ENCODE peak calls at places on chromosomes 3 and 15, in seven cellular contexts. M is Calu3, Y is psoas muscle, L is kidney, Z is left lung, C is cardiac fibroblast, F is neural crest cell. K is an unnamed sample.

GRCh38 chr15:59492389-59493377 is 54.7 kb downstream of the FAM81A start:
- DNase-seq in L (no peak), F (peak; percentile 50), M (peak; percentile 70), C (peak; percentile 83), Y (peak; percentile 64), Z (peak; percentile 48), K (peak; percentile 84)

GRCh38 chr3:14144423-14145075 is 19.7 kb downstream of the TMEM43 start:
- DNase-seq in Z (peak; percentile 80), C (peak; percentile 99), Y (no peak), M (peak; percentile 74), F (no peak), L (peak; percentile 80), K (peak; percentile 97)

GRCh38 chr3:130779031-130779430 is 32.4 kb upstream of the PIK3R4 start:
- DNase-seq in L (no peak), C (no peak), M (no peak), F (no peak), Y (no peak), Z (no peak), K (no peak)

GRCh38 chr3:32570426-32571191 is at the start of gene DYNC1LI1:
- DNase-seq in Z (peak; percentile 96), L (peak; percentile 98), C (peak; percentile 92), M (peak; percentile 95), Y (peak; percentile 98), F (peak; percentile 96), K (peak; percentile 89)

GRCh38 chr3:18772699-18773305 is 347.7 kb upstream of the SATB1 start:
- DNase-seq in L (no peak), M (no peak), Z (no peak), Y (no peak), C (no peak), F (no peak), K (no peak)

GRCh38 chr15:89361451-89362202 is 27.0 kb upstream of the POLG start:
- DNase-seq in F (peak; percentile 80), C (peak; percentile 62), M (peak; percentile 85), Z (peak; percentile 64), Y (peak; percentile 80), L (peak; percentile 89), K (peak; percentile 42)

GRCh38 chr15:67190813-67191212 is 63.6 kb downstream of the AAGAB start:
- DNase-seq in M (no peak), Y (peak; percentile 46), L (no peak), F (no peak), C (no peak), Z (no peak), K (no peak)

GRCh38 chr15:85316244-85316934 is 64.0 kb upstream of the AKAP13 start:
- DNase-seq in C (peak; percentile 28), M (no peak), Y (no peak), Z (no peak), F (no peak), L (no peak), K (peak; percentile 67)

GRCh38 chr3:3066910-3067309 is 43.3 kb downstream of the IL5RA start:
- DNase-seq in L (no peak), M (no peak), Y (no peak), F (no peak), C (no peak), Z (no peak), K (no peak)

GRCh38 chr3:72134989-72135451 is 350.1 kb upstream of the PROK2 start:
- DNase-seq in C (no peak), L (no peak), F (no peak), Z (no peak), M (no peak), Y (no peak), K (no peak)

GRCh38 chr3:46489875-46490274 is 7.9 kb upstream of the RTP3 start:
- DNase-seq in Y (no peak), F (no peak), Z (no peak), M (no peak), L (no peak), C (peak; percentile 79), K (peak; percentile 50)

GRCh38 chr15:73026496-73027054 is 25.7 kb upstream of the NEO1 start:
- DNase-seq in F (no peak), Z (no peak), C (no peak), L (no peak), M (no peak), Y (no peak), K (no peak)

GRCh38 chr3:171415070-171415469 is 45.1 kb downstream of the TNIK start:
- DNase-seq in M (no peak), L (no peak), Y (no peak), F (no peak), C (peak; percentile 77), Z (no peak), K (no peak)

GRCh38 chr3:197417451-197417850 is 119.0 kb upstream of the DLG1 start:
- DNase-seq in L (no peak), F (no peak), M (no peak), Y (no peak), Z (peak; percentile 3), C (peak; percentile 55), K (no peak)

GRCh38 chr3:52055537-52056351 is 627 bp downstream of the DUSP7 start:
- DNase-seq in M (peak; percentile 55), F (peak; percentile 48), C (peak; percentile 57), Y (peak; percentile 79), Z (no peak), L (peak; percentile 88), K (peak; percentile 82)

GRCh38 chr3:52848617-52849016 is 13.8 kb upstream of the MUSTN1 start:
- DNase-seq in Y (peak; percentile 78), C (peak; percentile 69), Z (no peak), L (peak; percentile 27), M (no peak), F (no peak), K (peak; percentile 81)

GRCh38 chr3:62226601-62227339 is 146.6 kb downstream of the FEZF2 start:
- DNase-seq in M (no peak), F (no peak), Y (no peak), Z (no peak), L (no peak), C (no peak), K (no peak)

GRCh38 chr3:62233065-62233464 is 140.3 kb downstream of the FEZF2 start:
- DNase-seq in C (no peak), M (no peak), L (no peak), Y (no peak), Z (no peak), F (no peak), K (no peak)

GRCh38 chr3:62228467-62228866 is 144.9 kb downstream of the FEZF2 start:
- DNase-seq in L (no peak), C (no peak), Y (no peak), M (no peak), F (no peak), Z (no peak), K (no peak)

GRCh38 chr3:62229201-62229600 is 144.1 kb downstream of the FEZF2 start:
- DNase-seq in C (no peak), L (no peak), Z (no peak), Y (no peak), M (no peak), F (peak; percentile 5), K (no peak)

DNA sequence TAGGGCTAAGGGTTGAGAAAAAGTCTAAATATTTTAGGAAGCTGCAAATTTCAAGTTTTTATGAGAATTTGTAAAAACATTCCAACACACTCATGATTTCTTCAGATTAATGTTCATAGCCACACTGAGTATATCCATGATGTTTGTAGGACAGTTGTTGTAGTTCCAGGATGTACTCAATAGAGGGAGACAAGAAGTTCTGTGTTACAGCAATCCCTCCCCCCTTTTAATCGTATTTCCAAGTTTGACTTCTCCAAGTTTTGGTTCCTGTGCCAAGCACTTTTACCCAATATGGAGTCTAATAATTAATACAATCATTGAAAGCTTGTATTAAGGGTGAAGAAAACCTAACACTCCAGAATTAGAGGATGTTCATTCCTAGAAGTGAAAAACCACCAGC is 143.4 kb downstream of the FEZF2 start:
- DNase-seq in F (no peak), C (peak; percentile 28), M (no peak), L (no peak), Z (no peak), Y (no peak), K (no peak)
- TF ChIP-seq CTCF in F (peak; percentile 51), C (peak; percentile 34), M (no peak), L (no peak), Z (no peak), Y (peak; percentile 8), K (no peak)

GRCh38 chr3:190279690-190280089 is 42.6 kb downstream of the CLDN1 start:
- DNase-seq in Z (no peak), L (no peak), M (no peak), F (no peak), C (no peak), Y (no peak), K (no peak)
- TF ChIP-seq CTCF in Z (no peak), L (no peak), M (no peak), F (no peak), C (no peak), Y (no peak), K (no peak)

DNA sequence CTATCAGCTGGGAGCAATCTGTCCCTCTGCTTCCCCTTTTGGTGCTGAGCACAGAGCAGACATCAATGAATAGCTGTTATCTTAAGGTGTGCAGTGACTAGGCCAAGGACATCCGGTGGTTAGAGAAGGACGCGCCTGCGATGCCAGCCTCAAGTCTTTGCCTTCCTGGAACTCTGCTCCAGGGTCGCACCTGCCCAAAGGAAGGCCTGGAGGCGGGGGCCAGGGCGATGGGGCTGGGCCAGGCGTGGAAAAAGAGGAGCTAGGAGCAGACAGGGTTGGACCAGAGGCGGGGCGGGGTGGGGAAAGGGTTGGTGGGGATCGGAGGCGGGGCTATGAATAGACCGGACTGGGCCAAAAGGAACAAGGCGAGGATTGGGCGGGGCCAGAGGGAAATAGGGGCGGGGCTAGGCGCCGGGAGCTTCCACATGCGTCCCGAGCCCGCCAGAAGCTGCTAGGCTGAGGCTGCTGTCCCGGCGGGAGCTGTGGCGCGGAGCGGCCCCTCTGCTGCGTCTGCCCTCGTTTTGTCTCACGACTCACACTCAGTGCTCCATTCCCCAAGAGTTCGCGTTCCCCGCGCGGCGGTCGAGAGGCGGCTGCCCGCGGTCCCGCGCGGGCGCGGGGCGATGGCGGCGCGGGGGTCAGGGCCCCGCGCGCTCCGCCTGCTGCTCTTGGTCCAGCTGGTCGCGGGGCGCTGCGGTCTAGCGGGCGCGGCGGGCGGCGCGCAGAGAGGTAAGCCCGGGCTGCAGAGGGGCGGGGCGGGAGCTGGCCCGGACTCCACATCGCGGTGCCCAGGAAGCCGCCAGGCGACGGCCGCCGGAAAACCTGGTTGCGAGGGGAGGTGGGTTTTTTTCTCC is at the start of gene CHRNA5:
- DNase-seq in Y (peak; percentile 92), L (peak; percentile 90), F (peak; percentile 98), M (peak; percentile 98), C (peak; percentile 78), Z (peak; percentile 89), K (peak; percentile 78)
- TF ChIP-seq CTCF in Y (no peak), L (no peak), F (no peak), M (no peak), C (no peak), Z (no peak), K (no peak)

DNA sequence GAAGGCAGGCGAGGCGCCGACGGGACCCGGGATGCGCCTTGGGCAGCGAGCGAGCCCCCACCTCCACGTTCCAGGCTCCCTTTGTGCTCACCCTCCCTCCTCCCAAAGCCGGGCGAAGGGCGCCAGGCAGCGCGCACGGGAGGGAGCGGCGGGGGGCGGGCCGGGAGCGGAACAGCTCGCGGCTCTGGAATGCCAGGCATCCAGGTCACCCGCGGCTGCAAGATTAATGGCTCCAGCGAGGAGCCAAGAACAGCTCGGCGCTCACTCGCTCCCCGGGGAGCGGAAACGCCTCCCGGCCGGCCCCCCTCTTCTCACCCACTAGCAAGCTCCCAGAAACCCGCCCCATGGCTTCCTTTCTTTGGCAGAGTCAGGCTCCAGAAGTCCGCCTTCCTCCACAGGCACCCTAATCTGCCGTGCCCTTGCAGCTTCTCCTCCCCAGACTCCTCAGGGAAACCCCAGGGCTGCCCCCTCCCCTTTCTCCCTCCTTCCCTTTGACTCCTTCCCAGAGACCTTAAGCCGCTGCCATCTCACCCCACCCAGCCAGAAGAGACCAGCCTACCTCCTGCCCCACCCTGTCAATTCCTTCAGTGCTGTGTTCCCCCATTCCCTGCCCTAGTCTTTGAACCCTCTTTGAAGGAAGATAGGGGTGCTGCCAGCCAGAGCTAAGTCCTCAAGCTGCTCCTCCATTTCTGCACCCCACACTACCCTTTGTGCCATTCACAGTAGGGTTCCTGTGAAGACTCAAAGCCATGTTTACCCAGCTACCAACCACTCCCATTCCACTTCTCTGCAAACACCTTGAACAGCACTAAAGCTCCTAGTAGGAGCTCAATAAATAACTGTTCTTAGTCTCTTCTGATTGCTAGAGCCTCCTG is 9.9 kb downstream of the AMOTL2 start:
- DNase-seq in Z (peak; percentile 90), M (peak; percentile 99), L (peak; percentile 99), Y (peak; percentile 98), C (peak; percentile 98), F (peak; percentile 66), K (peak; percentile 99)
- TF ChIP-seq CTCF in Z (no peak), M (no peak), L (no peak), Y (no peak), C (no peak), F (no peak), K (no peak)